ENCODE peak calls at places on chromosomes 16 and 17, in six cellular contexts. F is NCI-H510A treated with DMSO at 0.1 percent for 48 hours; P is Calu3; K is activated CD4-positive, alpha-beta T cell treated with anti-CD3 and anti-CD28 coated beads, Interleukin-2, amount 50 U/mL, for 48 hours; T is left ventricle myocardium inferior; W is naive thymus-derived CD8-positive, alpha-beta T cell. Z is an unnamed sample.

GRCh38 chr17:43787728-43788127 is 7.5 kb downstream of the CFAP97D1 start:
- DNase-seq in F (no peak), P (no peak), K (no peak), T (no peak), W (no peak), Z (no peak)

GRCh38 chr17:45088741-45089140 is 27.6 kb downstream of the NMT1 start:
- DNase-seq in F (no peak), P (no peak), K (no peak), T (no peak), W (no peak), Z (no peak)

GRCh38 chr17:60165976-60166375 is 16.2 kb downstream of the CA4 start:
- DNase-seq in F (no peak), P (peak), K (peak), T (no peak), W (no peak), Z (no peak)

GRCh38 chr16:50261707-50262235 is 4.6 kb upstream of the ADCY7 start:
- DNase-seq in F (peak), P (no peak), K (no peak), T (no peak), W (no peak), Z (no peak)

GRCh38 chr16:65222049-65222448 is 100.2 kb upstream of the CDH11 start:
- DNase-seq in F (no peak), P (no peak), K (no peak), T (no peak), W (no peak), Z (no peak)

GRCh38 chr16:71345031-71345430 is 13.5 kb upstream of the CALB2 start:
- DNase-seq in F (no peak), P (no peak), K (no peak), T (no peak), W (no peak), Z (no peak)

GRCh38 chr17:40218006-40218739 is 931 bp upstream of the WIPF2 start:
- DNase-seq in F (no peak), P (no peak), K (no peak), T (no peak), W (no peak), Z (no peak)

GRCh38 chr17:51166987-51167931 is 1.0 kb downstream of the NME2 start:
- DNase-seq in F (peak), P (peak), K (peak), T (peak), W (peak), Z (peak)

GRCh38 chr16:2295056-2295798 is 27.3 kb upstream of the RNPS1 start:
- DNase-seq in F (no peak), P (no peak), K (no peak), T (no peak), W (no peak), Z (no peak)

GRCh38 chr17:74805543-74805991 is 29.4 kb upstream of the NAT9 start:
- DNase-seq in F (no peak), P (no peak), K (no peak), T (peak), W (no peak), Z (no peak)

GRCh38 chr17:77644981-77645380 is 313.5 kb upstream of the TNRC6C start:
- DNase-seq in F (no peak), P (no peak), K (peak), T (no peak), W (peak), Z (no peak)

GRCh38 chr17:36008998-36009665 is 7.8 kb upstream of the CCL15 start:
- DNase-seq in F (no peak), P (no peak), K (peak), T (no peak), W (no peak), Z (no peak)

GRCh38 chr16:1315081-1316032 is 5.9 kb downstream of the UBE2I start:
- DNase-seq in F (no peak), P (no peak), K (no peak), T (no peak), W (no peak), Z (no peak)

GRCh38 chr17:17401271-17401781 is 75.5 kb upstream of the MED9 start:
- DNase-seq in F (no peak), P (peak), K (no peak), T (no peak), W (no peak), Z (no peak)

GRCh38 chr17:78592991-78593329 is 15.8 kb upstream of the DNAH17 start:
- DNase-seq in F (no peak), P (no peak), K (no peak), T (no peak), W (no peak), Z (no peak)

GRCh38 chr16:48613061-48613957 is 3.3 kb upstream of the N4BP1 start:
- DNase-seq in F (peak), P (peak), K (peak), T (no peak), W (peak), Z (no peak)

GRCh38 chr17:4648741-4649140 is 7.3 kb upstream of the ALOX15 start:
- DNase-seq in F (peak), P (peak), K (no peak), T (no peak), W (no peak), Z (peak)

GRCh38 chr16:50254072-50254471 is 12.3 kb upstream of the ADCY7 start:
- DNase-seq in F (no peak), P (no peak), K (no peak), T (no peak), W (no peak), Z (no peak)

GRCh38 chr17:56441331-56441730 is 152.2 kb upstream of the NOG start:
- DNase-seq in F (no peak), P (no peak), K (no peak), T (no peak), W (no peak), Z (no peak)

GRCh38 chr17:76261421-76262215 is 3.5 kb upstream of the UBALD2 start:
- DNase-seq in F (peak), P (no peak), K (no peak), T (no peak), W (no peak), Z (no peak)

GRCh38 chr17:55264273-55264639 is 504 bp upstream of the HLF start:
- DNase-seq in F (peak), P (no peak), K (peak), T (no peak), W (no peak), Z (no peak)

GRCh38 chr17:10631048-10631700 is 25.9 kb downstream of the MYH3 start:
- DNase-seq in F (no peak), P (peak), K (peak), T (no peak), W (no peak), Z (peak)

GRCh38 chr17:82876149-82876548 is 36.3 kb upstream of the ZNF750 start:
- DNase-seq in F (peak), P (no peak), K (no peak), T (no peak), W (no peak), Z (no peak)

Z was measured in HuH-7.